ENCODE peak calls at places on chromosomes 13 and 19, in nine cellular contexts. X is iPS-NIHi11; A is osteocyte; L is NCI-H2107; D is AG08396; R is tibial nerve; H is HEK293T; Q is activated CD4-positive, alpha-beta T cell treated with anti-CD3 and anti-CD28 coated beads, Interleukin-2, amount 50 U/mL, for 1 hour; C is T-helper 1 cell. T is an unnamed sample.

GRCh38 chr19:858868-859843 is at the start of gene CFD:
- DNase-seq in X (no peak), C (no peak), A (peak; percentile 88), D (no peak), L (no peak), Q (no peak), H (no peak), R (peak; percentile 75), T (no peak)

GRCh38 chr19:13103961-13104847 is 1.5 kb upstream of the LYL1 start:
- DNase-seq in R (no peak), H (peak; percentile 72), C (peak; percentile 70), D (peak; percentile 67), A (no peak), X (peak; percentile 89), Q (peak; percentile 63), L (no peak), T (no peak)

GRCh38 chr19:2561895-2562294 is 86.0 kb downstream of the GADD45B start:
- DNase-seq in A (no peak), D (no peak), C (peak; percentile 94), L (no peak), X (no peak), Q (peak; percentile 54), H (no peak), R (no peak), T (no peak)

GRCh38 chr13:48446454-48446853 is 33.5 kb upstream of the LPAR6 start:
- DNase-seq in C (no peak), D (peak; percentile 41), R (no peak), A (no peak), X (no peak), Q (no peak), L (no peak), H (no peak), T (no peak)

GRCh38 chr19:33396701-33397535 is 23.4 kb downstream of the CEBPG start:
- DNase-seq in R (no peak), D (no peak), L (no peak), H (no peak), Q (no peak), C (no peak), A (no peak), X (peak; percentile 77), T (no peak)

GRCh38 chr19:7177926-7178325 is 108.4 kb downstream of the ZNF557 start:
- DNase-seq in H (no peak), X (no peak), D (no peak), A (no peak), C (no peak), Q (no peak), R (no peak), L (no peak), T (no peak)

GRCh38 chr19:49489601-49490167 is 2.3 kb downstream of the RPL13A start:
- DNase-seq in X (no peak), H (no peak), D (no peak), C (peak; percentile 60), L (no peak), A (no peak), Q (no peak), R (no peak), T (no peak)

GRCh38 chr19:8512115-8512967 is 1.6 kb downstream of the ZNF414 start:
- DNase-seq in H (peak; percentile 74), C (no peak), A (no peak), Q (no peak), L (no peak), R (no peak), D (peak; percentile 50), X (peak; percentile 71), T (no peak)

GRCh38 chr19:51476164-51476563 is 2.2 kb upstream of the CEACAM18 start:
- DNase-seq in L (no peak), Q (no peak), H (no peak), R (no peak), A (no peak), X (no peak), D (no peak), C (no peak), T (no peak)

GRCh38 chr13:27978301-27978968 is 9.3 kb upstream of the CDX2 start:
- DNase-seq in L (no peak), X (no peak), H (peak; percentile 18), C (no peak), D (no peak), R (no peak), Q (no peak), A (no peak), T (no peak)

T was measured in GOT3.